ENCODE peak calls at places on chromosomes 16 and 17, in four cellular contexts. W is HepG2, E is K562, L is GM12878. J is an unnamed sample.

GRCh38 chr17:58643147-58643546 is 48.7 kb downstream of the TEX14 start:
- DNase-seq in W (no peak), E (no peak), L (no peak), J (no peak)

GRCh38 chr17:4604111-4604644 is 19.8 kb downstream of the SMTNL2 start:
- DNase-seq in W (no peak), E (no peak), L (no peak), J (no peak)

GRCh38 chr17:2952174-2952845 is 111.1 kb downstream of the OR1D5 start:
- DNase-seq in W (peak; percentile 52), E (no peak), L (no peak), J (no peak)

GRCh38 chr17:48241131-48241591 is 133.6 kb downstream of the SNX11 start:
- DNase-seq in W (no peak), E (peak; percentile 53), L (peak; percentile 54), J (no peak)

GRCh38 chr17:55496094-55496881 is 15.0 kb downstream of the SMIM36 start:
- DNase-seq in W (peak; percentile 28), E (no peak), L (no peak), J (no peak)

GRCh38 chr17:69525920-69526841 is 111.7 kb downstream of the MAP2K6 start:
- DNase-seq in W (peak; percentile 65), E (peak; percentile 47), L (no peak), J (peak; percentile 13)

GRCh38 chr17:4785311-4786110 is 653 bp downstream of the VMO1 start:
- DNase-seq in W (no peak), E (no peak), L (no peak), J (no peak)

GRCh38 chr16:86289907-86290306 is 220.4 kb upstream of the FOXF1 start:
- DNase-seq in W (no peak), E (no peak), L (no peak), J (no peak)

GRCh38 chr17:1720856-1721386 is 3.6 kb upstream of the WDR81 start:
- DNase-seq in W (peak; percentile 51), E (no peak), L (no peak), J (no peak)

GRCh38 chr16:89422905-89423630 is 67.3 kb downstream of the ANKRD11 start:
- DNase-seq in W (peak; percentile 92), E (no peak), L (peak; percentile 72), J (no peak)

GRCh38 chr17:42071810-42072209 is 21.4 kb upstream of the C17orf113 start:
- DNase-seq in W (no peak), E (no peak), L (no peak), J (no peak)

GRCh38 chr17:12229315-12229714 is 208.6 kb downstream of the MAP2K4 start:
- DNase-seq in W (no peak), E (no peak), L (no peak), J (no peak)

GRCh38 chr16:10370096-10370726 is 15.7 kb upstream of the ATF7IP2 start:
- DNase-seq in W (no peak), E (no peak), L (peak; percentile 19), J (no peak)

GRCh38 chr16:3945751-3946603 is 65.5 kb upstream of the CREBBP start:
- DNase-seq in W (peak; percentile 20), E (no peak), L (no peak), J (no peak)

GRCh38 chr16:30747799-30748633 is at the start of gene PHKG2:
- DNase-seq in W (peak; percentile 99), E (peak; percentile 93), L (peak; percentile 96), J (peak; percentile 96)

GRCh38 chr17:5821813-5822212 is 237.5 kb upstream of the NLRP1 start:
- DNase-seq in W (no peak), E (no peak), L (no peak), J (no peak)

GRCh38 chr16:10749680-10750035 is 6.0 kb downstream of the NUBP1 start:
- DNase-seq in W (no peak), E (no peak), L (no peak), J (no peak)

GRCh38 chr16:64864232-64864803 is 257.5 kb downstream of the CDH11 start:
- DNase-seq in W (no peak), E (no peak), L (no peak), J (no peak)

GRCh38 chr17:18028114-18028513 is 10.9 kb downstream of the ATPAF2 start:
- DNase-seq in W (no peak), E (no peak), L (no peak), J (no peak)
- TF ChIP-seq CREB1 in W (no peak), E (no peak), L (no peak), J (no peak)

GRCh38 chr17:77736207-77736600 is 222.3 kb upstream of the TNRC6C start:
- DNase-seq in W (no peak), E (no peak), L (no peak), J (peak; percentile 55)

GRCh38 chr17:77738666-77739531 is 219.6 kb upstream of the TNRC6C start:
- DNase-seq in W (no peak), E (no peak), L (no peak), J (peak; percentile 26)

GRCh38 chr17:77735341-77736206 is 222.9 kb upstream of the TNRC6C start:
- DNase-seq in W (no peak), E (peak; percentile 46), L (no peak), J (no peak)

GRCh38 chr17:77736721-77737120 is 221.8 kb upstream of the TNRC6C start:
- DNase-seq in W (no peak), E (no peak), L (no peak), J (no peak)

GRCh38 chr17:77737442-77738265 is 220.8 kb upstream of the TNRC6C start:
- DNase-seq in W (no peak), E (no peak), L (no peak), J (peak; percentile 26)
- TF ChIP-seq RAD21 in W (no peak), E (no peak), L (no peak), J (no peak)

GRCh38 chr17:78294776-78295175 is 63.3 kb downstream of the TMEM235 start:
- DNase-seq in W (no peak), E (no peak), L (no peak), J (no peak)
- TF ChIP-seq CREB1 in W (no peak), E (no peak), L (no peak), J (no peak)

GRCh38 chr17:68255731-68256538 is 8.1 kb downstream of the AMZ2 start:
- DNase-seq in W (peak; percentile 40), E (no peak), L (no peak), J (no peak)
- TF ChIP-seq RAD21 in W (no peak), E (no peak), L (no peak), J (no peak)

DNA sequence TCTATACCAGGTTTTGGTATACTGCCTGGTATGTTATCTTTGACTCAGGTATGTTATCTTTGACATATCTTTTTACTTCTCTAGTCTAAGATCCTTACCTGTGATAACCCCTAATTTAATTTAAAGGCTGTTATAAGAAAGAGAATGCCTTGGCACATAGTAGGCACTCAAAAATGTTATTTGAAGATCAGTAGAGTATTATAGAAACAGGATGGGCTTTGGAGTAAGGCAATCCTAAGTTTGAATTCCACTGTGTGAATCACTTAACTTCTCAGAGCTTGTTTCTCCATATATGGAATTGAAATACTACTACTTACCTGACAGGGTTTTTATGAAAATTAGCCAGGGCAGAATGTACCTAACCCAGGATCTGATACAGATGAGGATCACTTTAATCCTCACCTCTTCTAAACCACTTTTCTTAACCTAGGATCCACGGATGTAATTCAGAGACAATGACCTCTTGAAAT is 1.2 kb downstream of the BRIP1 start:
- DNase-seq in W (peak; percentile 27), E (no peak), L (no peak), J (no peak)
- TF ChIP-seq CREB1 in W (no peak), E (no peak), L (no peak), J (no peak)

GRCh38 chr17:37177234-37177633 is 198.6 kb upstream of the C17orf78 start:
- DNase-seq in W (no peak), E (no peak), L (no peak), J (no peak)

GRCh38 chr17:37176683-37177082 is 199.1 kb upstream of the C17orf78 start:
- DNase-seq in W (no peak), E (no peak), L (no peak), J (no peak)

GRCh38 chr17:37182786-37183185 is 193.0 kb upstream of the C17orf78 start:
- DNase-seq in W (no peak), E (no peak), L (no peak), J (no peak)

GRCh38 chr17:37180371-37180770 is 195.4 kb upstream of the C17orf78 start:
- DNase-seq in W (no peak), E (no peak), L (no peak), J (no peak)

DNA sequence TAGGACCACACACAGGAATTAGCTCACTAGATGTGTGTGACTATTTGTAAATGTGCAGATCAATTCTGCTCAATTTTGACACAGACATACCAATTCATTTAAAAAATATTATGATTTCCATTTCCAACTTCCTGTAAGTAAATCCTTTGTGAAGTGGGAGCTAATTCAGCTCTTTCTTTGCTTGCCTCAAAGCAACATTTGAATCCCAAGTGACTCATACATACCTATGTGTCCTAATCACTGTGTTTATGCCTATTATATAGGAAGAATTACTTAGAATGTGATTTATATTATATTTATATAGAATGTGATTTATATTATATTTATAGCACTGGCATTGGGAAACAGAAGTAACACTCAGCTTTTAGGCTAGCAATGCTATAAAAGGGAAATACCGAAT is 195.9 kb upstream of the C17orf78 start:
- DNase-seq in W (no peak), E (no peak), L (no peak), J (no peak)
- TF ChIP-seq RAD21 in W (no peak), E (no peak), L (no peak), J (no peak)

DNA sequence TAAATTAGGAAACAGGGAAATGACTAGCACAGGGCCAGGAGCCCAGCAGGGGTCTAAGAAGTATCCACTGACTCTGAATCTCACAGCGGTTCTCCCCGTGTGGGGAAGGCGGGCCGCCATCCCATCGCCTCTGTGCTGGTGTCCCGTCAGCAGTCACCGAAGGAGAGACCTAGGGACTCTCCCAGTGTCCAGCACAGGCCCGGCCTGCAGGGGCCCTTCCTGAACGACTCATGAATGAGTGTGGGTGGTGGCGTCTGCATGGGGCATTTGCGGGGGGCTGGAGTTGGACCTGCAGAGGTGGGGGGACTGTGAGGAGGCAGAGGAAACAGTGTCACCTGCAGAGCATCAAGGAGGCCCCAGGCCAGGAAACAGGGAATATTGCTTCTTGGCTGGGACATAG is 10.4 kb downstream of the KCNG4 start:
- DNase-seq in W (no peak), E (no peak), L (no peak), J (no peak)
- TF ChIP-seq CREB1 in W (no peak), E (no peak), L (no peak), J (no peak)

GRCh38 chr17:76276069-76276431 is 10.9 kb downstream of the UBALD2 start:
- DNase-seq in W (no peak), E (no peak), L (no peak), J (no peak)
- TF ChIP-seq RAD21 in W (no peak), E (no peak), L (no peak), J (no peak)

GRCh38 chr17:82257473-82257872 is 16.0 kb downstream of the CSNK1D start:
- DNase-seq in W (no peak), E (peak; percentile 73), L (no peak), J (no peak)
- TF ChIP-seq CREB1 in W (no peak), E (no peak), L (no peak), J (no peak)

J was measured in H1.